ENCODE peak calls at places on chromosomes 16 and 17, in seven cellular contexts. One of them, this sample, is unnamed. For H3K4me1, the result is how much of the 10 kb centered on the place peaks cover.

GRCh38 chr17:33560165-33560564 is 267.1 kb upstream of the ASIC2 start:
- DNase-seq in K562: no peak
- DNase-seq in tibial nerve: no peak
- DNase-seq in suprapubic skin: no peak
- DNase-seq in transverse colon: no peak
- DNase-seq in ovary: no peak
- DNase-seq in A549: no peak
- DNase-seq in this sample: no peak

GRCh38 chr16:30417447-30418349 is 10.3 kb downstream of the ZNF771 start:
- DNase-seq in A549: peak
- DNase-seq in ovary: peak
- DNase-seq in suprapubic skin: peak
- DNase-seq in tibial nerve: no peak
- DNase-seq in K562: no peak
- DNase-seq in transverse colon: peak
- DNase-seq in this sample: peak

GRCh38 chr17:74204474-74204873 is 996 bp downstream of the RPL38 start:
- DNase-seq in transverse colon: no peak
- DNase-seq in tibial nerve: no peak
- DNase-seq in A549: no peak
- DNase-seq in K562: no peak
- DNase-seq in suprapubic skin: no peak
- DNase-seq in ovary: no peak
- DNase-seq in this sample: no peak

GRCh38 chr16:2963074-2963610 is 933 bp upstream of the KREMEN2 start:
- DNase-seq in A549: no peak
- DNase-seq in tibial nerve: no peak
- DNase-seq in suprapubic skin: no peak
- DNase-seq in ovary: peak
- DNase-seq in transverse colon: peak
- DNase-seq in K562: peak
- DNase-seq in this sample: peak

GRCh38 chr17:70168979-70169706 is at the start of gene KCNJ2:
- DNase-seq in transverse colon: peak
- DNase-seq in K562: peak
- DNase-seq in suprapubic skin: peak
- DNase-seq in A549: peak
- DNase-seq in tibial nerve: peak
- DNase-seq in ovary: peak
- DNase-seq in this sample: peak

GRCh38 chr16:81651758-81652718 is 127.1 kb upstream of the PLCG2 start:
- DNase-seq in A549: no peak
- DNase-seq in transverse colon: no peak
- DNase-seq in K562: peak
- DNase-seq in tibial nerve: no peak
- DNase-seq in suprapubic skin: no peak
- DNase-seq in ovary: peak
- DNase-seq in this sample: no peak

GRCh38 chr16:75921281-75921680 is 195.0 kb upstream of the CPHXL start:
- DNase-seq in ovary: no peak
- DNase-seq in tibial nerve: no peak
- DNase-seq in suprapubic skin: no peak
- DNase-seq in K562: no peak
- DNase-seq in transverse colon: no peak
- DNase-seq in A549: no peak
- DNase-seq in this sample: no peak

GRCh38 chr16:80824623-80825364 is 20.4 kb upstream of the CDYL2 start:
- DNase-seq in ovary: no peak
- DNase-seq in A549: peak
- DNase-seq in transverse colon: peak
- DNase-seq in suprapubic skin: no peak
- DNase-seq in K562: peak
- DNase-seq in tibial nerve: no peak
- DNase-seq in this sample: no peak

GRCh38 chr16:74951676-74952075 is 33.2 kb downstream of the WDR59 start:
- DNase-seq in tibial nerve: no peak
- DNase-seq in suprapubic skin: no peak
- DNase-seq in A549: no peak
- DNase-seq in K562: no peak
- DNase-seq in ovary: no peak
- DNase-seq in transverse colon: no peak
- DNase-seq in this sample: no peak

GRCh38 chr16:22193134-22193411 is 13.0 kb upstream of the EEF2K start:
- DNase-seq in ovary: no peak
- DNase-seq in transverse colon: no peak
- DNase-seq in K562: no peak
- DNase-seq in tibial nerve: no peak
- DNase-seq in suprapubic skin: no peak
- DNase-seq in A549: no peak
- DNase-seq in this sample: no peak

GRCh38 chr16:22191089-22191965 is 14.8 kb upstream of the EEF2K start:
- DNase-seq in tibial nerve: peak
- DNase-seq in ovary: peak
- DNase-seq in A549: peak
- DNase-seq in transverse colon: peak
- DNase-seq in K562: peak
- DNase-seq in suprapubic skin: peak
- DNase-seq in this sample: peak

GRCh38 chr16:22192261-22193133 is 13.6 kb upstream of the EEF2K start:
- DNase-seq in transverse colon: peak
- DNase-seq in A549: no peak
- DNase-seq in ovary: peak
- DNase-seq in suprapubic skin: peak
- DNase-seq in tibial nerve: peak
- DNase-seq in K562: peak
- DNase-seq in this sample: peak

GRCh38 chr16:22190169-22191088 is 15.6 kb upstream of the EEF2K start:
- DNase-seq in A549: peak
- DNase-seq in K562: peak
- DNase-seq in ovary: peak
- DNase-seq in transverse colon: peak
- DNase-seq in tibial nerve: peak
- DNase-seq in suprapubic skin: peak
- DNase-seq in this sample: peak

GRCh38 chr16:22191966-22192260 is 14.2 kb upstream of the EEF2K start:
- DNase-seq in transverse colon: peak
- DNase-seq in tibial nerve: no peak
- DNase-seq in K562: no peak
- DNase-seq in ovary: peak
- DNase-seq in A549: no peak
- DNase-seq in suprapubic skin: no peak
- DNase-seq in this sample: peak
- H3K4me1 ChIP-seq in transverse colon: under half
- H3K4me1 ChIP-seq in tibial nerve: under half
- H3K4me1 ChIP-seq in K562: under half
- H3K4me1 ChIP-seq in ovary: under half
- H3K4me1 ChIP-seq in A549: under half
- H3K4me1 ChIP-seq in suprapubic skin: half or more
- H3K4me1 ChIP-seq in this sample: under half

DNA sequence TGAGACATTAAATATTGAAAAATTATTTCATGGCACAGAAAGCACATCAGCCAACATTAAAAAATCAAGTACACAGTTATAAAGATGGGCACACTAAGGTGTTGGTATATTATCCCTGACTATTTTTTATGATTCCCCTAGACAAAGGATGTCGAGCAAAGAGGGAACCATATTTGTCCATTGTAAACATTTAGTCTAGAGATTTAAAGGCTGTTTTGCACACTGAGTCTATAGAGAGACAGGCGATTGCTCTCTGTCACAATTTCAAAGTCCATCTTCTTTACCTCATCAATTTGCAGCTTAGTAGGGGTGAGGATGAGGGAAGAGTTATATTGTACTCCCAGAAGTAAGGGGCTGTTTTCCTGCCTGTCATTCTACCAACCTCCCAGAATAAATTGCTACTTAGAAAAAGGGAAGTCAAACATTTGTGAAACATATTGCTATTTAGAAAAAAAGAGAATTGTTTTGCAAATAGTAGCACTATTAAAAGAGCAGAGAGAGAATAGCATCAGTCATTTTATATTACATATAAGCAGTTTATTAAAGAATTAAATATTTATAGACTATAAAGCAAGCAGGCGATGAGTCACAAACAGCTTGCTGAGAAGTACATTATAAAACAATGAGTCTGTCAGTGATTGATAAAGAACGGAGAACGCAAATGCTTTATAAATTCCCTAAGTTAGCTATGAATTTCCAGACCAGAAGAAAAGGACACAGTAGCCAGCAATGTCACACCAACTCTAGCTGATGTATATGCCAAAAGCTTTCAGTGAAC is 270.6 kb upstream of the PMFBP1 start:
- DNase-seq in K562: no peak
- DNase-seq in A549: no peak
- DNase-seq in suprapubic skin: no peak
- DNase-seq in tibial nerve: no peak
- DNase-seq in ovary: no peak
- DNase-seq in transverse colon: no peak
- DNase-seq in this sample: no peak
- TF ChIP-seq EP300 in K562: no peak
- TF ChIP-seq EP300 in A549: no peak
- TF ChIP-seq EP300 in suprapubic skin: no peak
- TF ChIP-seq EP300 in tibial nerve: no peak
- TF ChIP-seq EP300 in ovary: no peak
- TF ChIP-seq EP300 in transverse colon: no peak
- TF ChIP-seq EP300 in this sample: no peak

GRCh38 chr16:23145608-23146007 is 3.6 kb downstream of the USP31 start:
- DNase-seq in A549: peak
- DNase-seq in K562: no peak
- DNase-seq in transverse colon: no peak
- DNase-seq in ovary: no peak
- DNase-seq in tibial nerve: no peak
- DNase-seq in suprapubic skin: no peak
- DNase-seq in this sample: no peak

GRCh38 chr16:23143391-23143790 is 5.9 kb downstream of the USP31 start:
- DNase-seq in tibial nerve: no peak
- DNase-seq in suprapubic skin: no peak
- DNase-seq in A549: no peak
- DNase-seq in transverse colon: no peak
- DNase-seq in K562: no peak
- DNase-seq in ovary: no peak
- DNase-seq in this sample: no peak

GRCh38 chr16:23147666-23148065 is 1.6 kb downstream of the USP31 start:
- DNase-seq in ovary: no peak
- DNase-seq in K562: no peak
- DNase-seq in suprapubic skin: no peak
- DNase-seq in A549: no peak
- DNase-seq in transverse colon: no peak
- DNase-seq in tibial nerve: no peak
- DNase-seq in this sample: no peak

GRCh38 chr16:23146877-23147601 is 2.2 kb downstream of the USP31 start:
- DNase-seq in suprapubic skin: no peak
- DNase-seq in tibial nerve: no peak
- DNase-seq in K562: no peak
- DNase-seq in transverse colon: no peak
- DNase-seq in A549: no peak
- DNase-seq in ovary: no peak
- DNase-seq in this sample: no peak

DNA sequence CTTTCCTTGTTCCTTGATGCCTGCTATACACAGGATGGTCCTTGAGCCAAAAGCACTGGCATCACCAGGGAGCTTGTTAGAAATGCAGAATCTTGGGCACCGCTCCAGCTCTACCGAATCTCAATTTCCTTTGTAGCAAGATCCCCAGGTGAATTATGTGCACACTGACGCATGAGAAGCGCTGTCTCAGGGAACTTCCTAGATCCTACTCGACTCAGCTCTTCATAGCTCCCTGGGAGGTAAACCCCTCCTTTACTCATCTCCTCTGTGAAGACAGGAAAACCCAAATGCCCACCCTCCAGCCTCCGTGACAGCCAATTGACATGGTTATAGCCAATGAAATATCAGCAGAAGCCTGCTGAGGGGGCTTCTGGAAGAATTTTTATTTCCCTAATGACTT is 4.1 kb downstream of the USP31 start:
- DNase-seq in K562: no peak
- DNase-seq in ovary: no peak
- DNase-seq in A549: no peak
- DNase-seq in transverse colon: no peak
- DNase-seq in tibial nerve: no peak
- DNase-seq in suprapubic skin: no peak
- DNase-seq in this sample: no peak
- H3K4me1 ChIP-seq in K562: under half
- H3K4me1 ChIP-seq in ovary: under half
- H3K4me1 ChIP-seq in A549: half or more
- H3K4me1 ChIP-seq in transverse colon: under half
- H3K4me1 ChIP-seq in tibial nerve: under half
- H3K4me1 ChIP-seq in suprapubic skin: half or more
- H3K4me1 ChIP-seq in this sample: under half

GRCh38 chr17:67717192-67717623 is 528 bp upstream of the NOL11 start:
- DNase-seq in tibial nerve: no peak
- DNase-seq in A549: no peak
- DNase-seq in K562: peak
- DNase-seq in transverse colon: no peak
- DNase-seq in suprapubic skin: no peak
- DNase-seq in ovary: no peak
- DNase-seq in this sample: no peak

GRCh38 chr17:67716405-67716798 is 1.3 kb upstream of the NOL11 start:
- DNase-seq in K562: peak
- DNase-seq in ovary: no peak
- DNase-seq in suprapubic skin: no peak
- DNase-seq in transverse colon: no peak
- DNase-seq in A549: no peak
- DNase-seq in tibial nerve: no peak
- DNase-seq in this sample: no peak

GRCh38 chr17:67718325-67718941 is 697 bp downstream of the NOL11 start:
- DNase-seq in ovary: no peak
- DNase-seq in transverse colon: peak
- DNase-seq in K562: peak
- DNase-seq in suprapubic skin: no peak
- DNase-seq in A549: peak
- DNase-seq in tibial nerve: no peak
- DNase-seq in this sample: no peak

GRCh38 chr17:67713169-67713568 is 4.6 kb upstream of the NOL11 start:
- DNase-seq in transverse colon: no peak
- DNase-seq in tibial nerve: no peak
- DNase-seq in A549: no peak
- DNase-seq in ovary: no peak
- DNase-seq in K562: no peak
- DNase-seq in suprapubic skin: no peak
- DNase-seq in this sample: no peak

GRCh38 chr17:67717624-67718324 is at the start of gene NOL11:
- DNase-seq in A549: peak
- DNase-seq in K562: peak
- DNase-seq in tibial nerve: peak
- DNase-seq in suprapubic skin: peak
- DNase-seq in transverse colon: peak
- DNase-seq in ovary: peak
- DNase-seq in this sample: peak
- TF ChIP-seq EP300 in A549: no peak
- TF ChIP-seq EP300 in K562: peak
- TF ChIP-seq EP300 in tibial nerve: peak
- TF ChIP-seq EP300 in suprapubic skin: no peak
- TF ChIP-seq EP300 in transverse colon: no peak
- TF ChIP-seq EP300 in ovary: no peak
- TF ChIP-seq EP300 in this sample: peak